ENCODE peak calls at places on chromosomes 2 and 18, in nine cellular contexts. I is sigmoid colon, Z is esophagus squamous epithelium, W is lower leg skin, K is HepG2, G is suprapubic skin, E is HCT116, R is breast epithelium, J is heart left ventricle. B is an unnamed sample.

GRCh38 chr2:10337449-10337848 is 34.7 kb downstream of the HPCAL1 start:
- DNase-seq in I (no peak), Z (no peak), W (no peak), K (no peak), G (no peak), E (no peak), R (no peak), J (no peak), B (no peak)

GRCh38 chr18:49921278-49922037 is 108.1 kb upstream of the ACAA2 start:
- DNase-seq in I (no peak), Z (no peak), W (no peak), K (no peak), G (no peak), E (no peak), R (no peak), J (no peak), B (no peak)

GRCh38 chr18:3345452-3345851 is 83.5 kb downstream of the MYL12B start:
- DNase-seq in I (no peak), Z (no peak), W (no peak), K (no peak), G (no peak), E (no peak), R (no peak), J (no peak), B (no peak)

GRCh38 chr2:127421871-127422618 is 3.8 kb downstream of the PROC start:
- DNase-seq in I (peak), Z (no peak), W (peak), K (no peak), G (no peak), E (no peak), R (peak), J (no peak), B (no peak)

GRCh38 chr2:182133195-182133891 is 147.7 kb downstream of the PPP1R1C start:
- DNase-seq in I (no peak), Z (no peak), W (no peak), K (no peak), G (no peak), E (no peak), R (no peak), J (no peak), B (no peak)

GRCh38 chr18:80149667-80150066 is 40.6 kb downstream of the ADNP2 start:
- DNase-seq in I (no peak), Z (no peak), W (no peak), K (no peak), G (no peak), E (no peak), R (no peak), J (no peak), B (no peak)

GRCh38 chr2:196113061-196113974 is 44.7 kb upstream of the DNAH7 start:
- DNase-seq in I (no peak), Z (no peak), W (no peak), K (no peak), G (no peak), E (no peak), R (no peak), J (no peak), B (no peak)

GRCh38 chr2:158378926-158379325 is 77.6 kb downstream of the CCDC148 start:
- DNase-seq in I (no peak), Z (no peak), W (no peak), K (no peak), G (no peak), E (no peak), R (no peak), J (no peak), B (no peak)

GRCh38 chr2:235951980-235952379 is 216.2 kb downstream of the GBX2 start:
- DNase-seq in I (peak), Z (no peak), W (no peak), K (no peak), G (no peak), E (no peak), R (no peak), J (no peak), B (no peak)

GRCh38 chr2:47334356-47335136 is 68.4 kb upstream of the MSH2 start:
- DNase-seq in I (no peak), Z (no peak), W (no peak), K (no peak), G (no peak), E (no peak), R (no peak), J (peak), B (peak)

GRCh38 chr2:215060851-215061541 is 77.4 kb downstream of the ABCA12 start:
- DNase-seq in I (no peak), Z (no peak), W (no peak), K (no peak), G (no peak), E (no peak), R (no peak), J (peak), B (peak)

GRCh38 chr18:7438631-7439030 is 128.5 kb upstream of the PTPRM start:
- DNase-seq in I (no peak), Z (no peak), W (no peak), K (no peak), G (no peak), E (no peak), R (no peak), J (no peak), B (no peak)

GRCh38 chr2:80326214-80326613 is 21.7 kb upstream of the LRRTM1 start:
- DNase-seq in I (no peak), Z (no peak), W (no peak), K (peak), G (no peak), E (no peak), R (no peak), J (no peak), B (peak)

GRCh38 chr2:121748202-121748601 is 7.2 kb upstream of the TSN start:
- DNase-seq in I (no peak), Z (no peak), W (no peak), K (peak), G (no peak), E (peak), R (no peak), J (no peak), B (peak)

GRCh38 chr2:84647267-84647666 is 131.0 kb downstream of the DNAH6 start:
- DNase-seq in I (no peak), Z (no peak), W (no peak), K (no peak), G (no peak), E (no peak), R (no peak), J (no peak), B (no peak)

GRCh38 chr2:199707584-199708185 is 143.3 kb downstream of the FTCDNL1 start:
- DNase-seq in I (no peak), Z (no peak), W (no peak), K (no peak), G (no peak), E (no peak), R (no peak), J (no peak), B (no peak)

GRCh38 chr2:198144621-198145020 is 340.2 kb downstream of the PLCL1 start:
- DNase-seq in I (no peak), Z (no peak), W (no peak), K (no peak), G (no peak), E (no peak), R (no peak), J (no peak), B (no peak)

GRCh38 chr2:191184457-191184856 is 33.7 kb upstream of the STAT4 start:
- DNase-seq in I (no peak), Z (no peak), W (no peak), K (no peak), G (no peak), E (no peak), R (no peak), J (no peak), B (no peak)

GRCh38 chr2:234681206-234681605 is 184.3 kb upstream of the ARL4C start:
- DNase-seq in I (no peak), Z (no peak), W (no peak), K (no peak), G (no peak), E (no peak), R (no peak), J (no peak), B (no peak)

GRCh38 chr2:239544846-239545465 is 144.1 kb upstream of the HDAC4 start:
- DNase-seq in I (peak), Z (no peak), W (no peak), K (no peak), G (no peak), E (no peak), R (no peak), J (no peak), B (no peak)

GRCh38 chr2:59025157-59025757 is 784.1 kb upstream of the FANCL start:
- DNase-seq in I (no peak), Z (no peak), W (no peak), K (peak), G (no peak), E (peak), R (no peak), J (no peak), B (peak)

GRCh38 chr2:85704038-85704437 is 9.9 kb downstream of the GNLY start:
- DNase-seq in I (no peak), Z (no peak), W (no peak), K (no peak), G (no peak), E (no peak), R (no peak), J (no peak), B (no peak)

GRCh38 chr2:152071077-152071476 is 27.8 kb downstream of the CACNB4 start:
- DNase-seq in I (no peak), Z (no peak), W (no peak), K (no peak), G (no peak), E (no peak), R (no peak), J (no peak), B (no peak)

GRCh38 chr2:168037772-168038171 is 209.6 kb downstream of the STK39 start:
- DNase-seq in I (no peak), Z (no peak), W (no peak), K (no peak), G (no peak), E (no peak), R (no peak), J (no peak), B (no peak)

GRCh38 chr2:223815186-223815883 is 22.0 kb downstream of the AP1S3 start:
- DNase-seq in I (no peak), Z (no peak), W (no peak), K (peak), G (no peak), E (peak), R (no peak), J (no peak), B (no peak)

GRCh38 chr2:202871161-202872141 is at the start of gene ICA1L:
- DNase-seq in I (peak), Z (no peak), W (peak), K (peak), G (peak), E (no peak), R (no peak), J (peak), B (peak)

GRCh38 chr2:188078544-188078943 is 213.1 kb upstream of the GULP1 start:
- DNase-seq in I (no peak), Z (no peak), W (no peak), K (no peak), G (no peak), E (no peak), R (no peak), J (no peak), B (no peak)

GRCh38 chr2:168819829-168820489 is 17.5 kb downstream of the NOSTRIN start:
- DNase-seq in I (no peak), Z (no peak), W (no peak), K (no peak), G (no peak), E (no peak), R (no peak), J (no peak), B (no peak)

GRCh38 chr2:70616168-70616694 is 62.6 kb upstream of the TGFA start:
- DNase-seq in I (no peak), Z (no peak), W (no peak), K (no peak), G (no peak), E (no peak), R (peak), J (no peak), B (no peak)

GRCh38 chr2:23092831-23093230 is 292.1 kb upstream of the KLHL29 start:
- DNase-seq in I (no peak), Z (no peak), W (no peak), K (no peak), G (no peak), E (no peak), R (no peak), J (no peak), B (no peak)

GRCh38 chr2:95761556-95761955 is 169.8 kb downstream of the TRIM43 start:
- DNase-seq in I (no peak), Z (no peak), W (no peak), K (no peak), G (no peak), E (no peak), R (no peak), J (no peak), B (no peak)

GRCh38 chr2:99692785-99693184 is 203.0 kb upstream of the REV1 start:
- DNase-seq in I (no peak), Z (no peak), W (no peak), K (no peak), G (no peak), E (no peak), R (no peak), J (no peak), B (no peak)

GRCh38 chr2:207258191-207258991 is 92.6 kb upstream of the KLF7 start:
- DNase-seq in I (peak), Z (no peak), W (no peak), K (no peak), G (no peak), E (no peak), R (peak), J (peak), B (peak)

GRCh38 chr2:42794271-42795046 is 2.1 kb upstream of the HAAO start:
- DNase-seq in I (no peak), Z (no peak), W (peak), K (peak), G (no peak), E (no peak), R (no peak), J (no peak), B (no peak)

GRCh38 chr2:75261923-75262322 is 62.6 kb upstream of the TACR1 start:
- DNase-seq in I (no peak), Z (no peak), W (no peak), K (no peak), G (no peak), E (no peak), R (no peak), J (no peak), B (no peak)

GRCh38 chr2:234096164-234096563 is 45.7 kb downstream of the SPP2 start:
- DNase-seq in I (no peak), Z (no peak), W (no peak), K (no peak), G (no peak), E (no peak), R (no peak), J (no peak), B (peak)

GRCh38 chr2:198968585-198968984 is 489.2 kb downstream of the SATB2 start:
- DNase-seq in I (no peak), Z (no peak), W (no peak), K (no peak), G (no peak), E (no peak), R (no peak), J (no peak), B (no peak)

GRCh38 chr2:29097569-29097968 is 17.6 kb upstream of the CLIP4 start:
- DNase-seq in I (no peak), Z (no peak), W (no peak), K (no peak), G (no peak), E (no peak), R (peak), J (no peak), B (no peak)
- TF ChIP-seq POLR2A in I (no peak), Z (no peak), W (no peak), K (no peak), G (no peak), E (no peak), R (no peak), J (no peak), B (no peak)

DNA sequence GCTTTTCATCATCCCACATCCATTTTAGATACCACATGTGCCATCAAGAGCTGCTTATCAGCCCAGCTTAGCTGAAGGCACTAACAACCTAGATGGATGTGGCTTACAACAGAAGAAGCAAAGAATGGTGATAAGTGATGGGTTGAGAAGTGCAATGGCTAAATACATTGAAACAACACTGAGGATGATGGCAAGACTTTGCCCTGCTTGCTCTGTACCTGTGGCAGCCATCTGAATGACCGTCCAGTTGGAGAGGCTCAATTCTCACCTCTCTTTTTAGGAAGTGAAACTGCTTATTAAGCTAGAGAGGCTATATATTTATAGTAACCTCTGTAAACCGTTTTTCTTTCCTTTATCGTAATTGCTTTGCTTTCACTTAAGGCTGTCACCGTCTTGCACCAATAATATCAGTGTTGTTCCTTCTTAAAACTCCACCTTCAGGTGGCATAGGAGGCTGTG is 5.7 kb downstream of the GPATCH11 start:
- DNase-seq in I (no peak), Z (no peak), W (no peak), K (no peak), G (no peak), E (no peak), R (no peak), J (no peak), B (no peak)
- TF ChIP-seq POLR2A in I (no peak), Z (no peak), W (no peak), K (no peak), G (no peak), E (no peak), R (no peak), J (no peak), B (no peak)

GRCh38 chr2:216696321-216696720 is 972 bp upstream of the IGFBP5 start:
- DNase-seq in I (no peak), Z (no peak), W (no peak), K (no peak), G (no peak), E (no peak), R (no peak), J (no peak), B (no peak)

GRCh38 chr2:216694201-216694825 is 1.0 kb downstream of the IGFBP5 start:
- DNase-seq in I (peak), Z (no peak), W (peak), K (no peak), G (no peak), E (no peak), R (no peak), J (peak), B (peak)

GRCh38 chr2:216696751-216697560 is 1.6 kb upstream of the IGFBP5 start:
- DNase-seq in I (no peak), Z (no peak), W (no peak), K (no peak), G (no peak), E (peak), R (no peak), J (no peak), B (peak)

GRCh38 chr2:216694826-216695217 is 527 bp downstream of the IGFBP5 start:
- DNase-seq in I (peak), Z (no peak), W (no peak), K (no peak), G (no peak), E (no peak), R (no peak), J (no peak), B (no peak)

GRCh38 chr2:216695401-216695821 is at the start of gene IGFBP5:
- DNase-seq in I (peak), Z (no peak), W (peak), K (no peak), G (peak), E (no peak), R (peak), J (peak), B (peak)
- TF ChIP-seq POLR2A in I (peak), Z (no peak), W (no peak), K (no peak), G (no peak), E (no peak), R (no peak), J (no peak), B (no peak)

GRCh38 chr2:62705859-62706720 is 577 bp downstream of the EHBP1 start:
- DNase-seq in I (peak), Z (no peak), W (peak), K (peak), G (peak), E (no peak), R (no peak), J (peak), B (peak)
- TF ChIP-seq POLR2A in I (no peak), Z (no peak), W (no peak), K (peak), G (no peak), E (no peak), R (no peak), J (no peak), B (no peak)

GRCh38 chr2:160664603-160665145 is 171.1 kb upstream of the RBMS1 start:
- DNase-seq in I (no peak), Z (no peak), W (no peak), K (no peak), G (no peak), E (no peak), R (no peak), J (no peak), B (no peak)

GRCh38 chr2:160670618-160671017 is 177.0 kb upstream of the RBMS1 start:
- DNase-seq in I (no peak), Z (no peak), W (no peak), K (no peak), G (no peak), E (no peak), R (no peak), J (no peak), B (no peak)

GRCh38 chr2:160667811-160668210 is 174.2 kb upstream of the RBMS1 start:
- DNase-seq in I (no peak), Z (no peak), W (no peak), K (no peak), G (no peak), E (no peak), R (no peak), J (no peak), B (no peak)

GRCh38 chr2:160666677-160667061 is 173.1 kb upstream of the RBMS1 start:
- DNase-seq in I (no peak), Z (no peak), W (no peak), K (no peak), G (no peak), E (no peak), R (no peak), J (no peak), B (no peak)

GRCh38 chr2:160666019-160666676 is 172.5 kb upstream of the RBMS1 start:
- DNase-seq in I (no peak), Z (no peak), W (no peak), K (peak), G (no peak), E (peak), R (no peak), J (no peak), B (no peak)
- TF ChIP-seq POLR2A in I (no peak), Z (no peak), W (no peak), K (no peak), G (no peak), E (no peak), R (no peak), J (no peak), B (no peak)

DNA sequence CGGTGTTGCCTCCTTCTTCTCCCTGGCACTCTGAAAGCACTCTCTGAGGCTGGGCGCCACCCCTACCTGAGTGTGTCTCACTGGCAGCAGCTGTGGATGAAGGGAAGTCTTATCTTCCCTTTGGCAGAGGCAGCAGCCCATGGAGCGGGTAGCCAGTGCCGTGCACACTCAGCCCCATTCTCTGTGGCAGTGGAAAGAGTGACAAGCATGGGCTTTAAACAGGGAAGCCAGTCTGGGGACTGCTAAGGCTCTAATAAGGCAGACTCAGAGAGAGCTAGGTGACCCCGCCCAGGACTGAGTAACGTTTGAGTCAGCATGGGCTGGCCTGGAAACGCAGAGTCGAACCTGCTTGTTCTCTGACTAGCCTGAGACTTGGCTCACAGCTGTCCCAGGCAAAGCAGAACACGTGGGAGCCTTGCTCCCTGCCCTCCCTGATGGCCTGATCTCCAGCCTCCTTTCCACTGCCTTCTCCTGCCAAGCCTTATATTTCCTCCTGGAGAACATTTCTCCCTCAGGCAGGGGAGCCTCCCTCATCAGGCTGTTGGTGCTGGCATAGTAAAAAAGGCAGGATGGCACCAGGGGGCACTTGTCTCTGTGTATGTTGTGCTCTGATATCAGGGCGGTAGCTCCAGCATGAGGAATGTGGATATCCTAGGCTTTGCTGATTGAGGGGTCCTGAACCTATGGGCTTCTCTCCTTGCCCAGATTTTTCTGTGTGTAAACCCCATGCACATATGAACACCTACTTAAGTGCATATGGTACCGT is 93.9 kb upstream of the LGALSL start:
- DNase-seq in I (peak), Z (no peak), W (peak), K (peak), G (peak), E (peak), R (peak), J (peak), B (no peak)
- TF ChIP-seq POLR2A in I (no peak), Z (no peak), W (no peak), K (no peak), G (no peak), E (no peak), R (no peak), J (no peak), B (no peak)